ENCODE peak calls at places on chromosome 13, in nine cellular contexts. One of them, this sample, is unnamed.

GRCh38 chr13:49247722-49248432 is at the start of gene CDADC1:
- DNase-seq in SK-N-SH: peak; percentile 88
- DNase-seq in psoas muscle: peak; percentile 99
- DNase-seq in fibroblast of lung: peak; percentile 95
- DNase-seq in epithelial cell of esophagus: peak; percentile 96
- DNase-seq in AG10803: peak; percentile 91
- DNase-seq in pancreas: peak; percentile 98
- DNase-seq in cardiac fibroblast: peak; percentile 97
- DNase-seq in thoracic aorta: peak; percentile 95
- DNase-seq in this sample: peak; percentile 95

GRCh38 chr13:68185767-68186166 is 955.6 kb upstream of the PCDH9 start:
- DNase-seq in SK-N-SH: peak; percentile 49
- DNase-seq in pancreas: no peak
- DNase-seq in epithelial cell of esophagus: peak; percentile 7
- DNase-seq in psoas muscle: no peak
- DNase-seq in cardiac fibroblast: no peak
- DNase-seq in AG10803: no peak
- DNase-seq in thoracic aorta: no peak
- DNase-seq in fibroblast of lung: no peak
- DNase-seq in this sample: peak; percentile 5

GRCh38 chr13:98447881-98448641 is 128.8 kb downstream of the STK24 start:
- DNase-seq in fibroblast of lung: no peak
- DNase-seq in psoas muscle: peak; percentile 67
- DNase-seq in SK-N-SH: peak; percentile 79
- DNase-seq in pancreas: no peak
- DNase-seq in AG10803: peak; percentile 43
- DNase-seq in thoracic aorta: no peak
- DNase-seq in cardiac fibroblast: peak; percentile 33
- DNase-seq in epithelial cell of esophagus: peak; percentile 63
- DNase-seq in this sample: peak; percentile 31

GRCh38 chr13:93284056-93284455 is 57.4 kb downstream of the GPC6 start:
- DNase-seq in cardiac fibroblast: no peak
- DNase-seq in psoas muscle: no peak
- DNase-seq in SK-N-SH: no peak
- DNase-seq in fibroblast of lung: no peak
- DNase-seq in AG10803: no peak
- DNase-seq in epithelial cell of esophagus: no peak
- DNase-seq in thoracic aorta: no peak
- DNase-seq in pancreas: no peak
- DNase-seq in this sample: no peak

GRCh38 chr13:71727036-71727435 is 140.0 kb downstream of the DACH1 start:
- DNase-seq in SK-N-SH: no peak
- DNase-seq in cardiac fibroblast: no peak
- DNase-seq in fibroblast of lung: no peak
- DNase-seq in thoracic aorta: no peak
- DNase-seq in epithelial cell of esophagus: no peak
- DNase-seq in pancreas: no peak
- DNase-seq in AG10803: no peak
- DNase-seq in psoas muscle: no peak
- DNase-seq in this sample: no peak

GRCh38 chr13:51278426-51279130 is 56.4 kb downstream of the FAM124A start:
- DNase-seq in AG10803: no peak
- DNase-seq in thoracic aorta: no peak
- DNase-seq in fibroblast of lung: no peak
- DNase-seq in pancreas: no peak
- DNase-seq in psoas muscle: no peak
- DNase-seq in cardiac fibroblast: no peak
- DNase-seq in epithelial cell of esophagus: no peak
- DNase-seq in SK-N-SH: no peak
- DNase-seq in this sample: no peak

GRCh38 chr13:72864142-72865035 is 82.5 kb downstream of the PIBF1 start:
- DNase-seq in epithelial cell of esophagus: no peak
- DNase-seq in pancreas: no peak
- DNase-seq in thoracic aorta: no peak
- DNase-seq in cardiac fibroblast: peak; percentile 15
- DNase-seq in psoas muscle: no peak
- DNase-seq in fibroblast of lung: peak; percentile 62
- DNase-seq in SK-N-SH: no peak
- DNase-seq in AG10803: peak; percentile 54
- DNase-seq in this sample: peak; percentile 70

GRCh38 chr13:80900557-80900956 is 559.6 kb upstream of the SPRY2 start:
- DNase-seq in pancreas: no peak
- DNase-seq in AG10803: no peak
- DNase-seq in thoracic aorta: no peak
- DNase-seq in SK-N-SH: no peak
- DNase-seq in psoas muscle: no peak
- DNase-seq in epithelial cell of esophagus: no peak
- DNase-seq in fibroblast of lung: no peak
- DNase-seq in cardiac fibroblast: peak; percentile 31
- DNase-seq in this sample: no peak

GRCh38 chr13:38376551-38376950 is 26.9 kb downstream of the UFM1 start:
- DNase-seq in AG10803: peak; percentile 35
- DNase-seq in fibroblast of lung: no peak
- DNase-seq in cardiac fibroblast: no peak
- DNase-seq in epithelial cell of esophagus: no peak
- DNase-seq in thoracic aorta: no peak
- DNase-seq in psoas muscle: no peak
- DNase-seq in SK-N-SH: no peak
- DNase-seq in pancreas: no peak
- DNase-seq in this sample: no peak

GRCh38 chr13:39056018-39056417 is 17.8 kb downstream of the NHLRC3 start:
- DNase-seq in SK-N-SH: no peak
- DNase-seq in psoas muscle: no peak
- DNase-seq in pancreas: no peak
- DNase-seq in cardiac fibroblast: no peak
- DNase-seq in thoracic aorta: no peak
- DNase-seq in epithelial cell of esophagus: no peak
- DNase-seq in AG10803: no peak
- DNase-seq in fibroblast of lung: no peak
- DNase-seq in this sample: no peak

GRCh38 chr13:80040219-80040976 is 300.5 kb downstream of the SPRY2 start:
- DNase-seq in psoas muscle: no peak
- DNase-seq in epithelial cell of esophagus: peak; percentile 98
- DNase-seq in AG10803: peak; percentile 93
- DNase-seq in fibroblast of lung: peak; percentile 100
- DNase-seq in SK-N-SH: no peak
- DNase-seq in pancreas: no peak
- DNase-seq in thoracic aorta: no peak
- DNase-seq in cardiac fibroblast: peak; percentile 98
- DNase-seq in this sample: peak; percentile 100

GRCh38 chr13:90868321-90868920 is 479.1 kb upstream of the MIR17HG start:
- DNase-seq in epithelial cell of esophagus: peak; percentile 37
- DNase-seq in thoracic aorta: no peak
- DNase-seq in psoas muscle: no peak
- DNase-seq in pancreas: no peak
- DNase-seq in fibroblast of lung: peak; percentile 7
- DNase-seq in SK-N-SH: no peak
- DNase-seq in cardiac fibroblast: peak; percentile 61
- DNase-seq in AG10803: peak; percentile 23
- DNase-seq in this sample: peak; percentile 39

GRCh38 chr13:21234537-21234936 is 58.1 kb downstream of the MRPL57 start:
- DNase-seq in epithelial cell of esophagus: no peak
- DNase-seq in thoracic aorta: no peak
- DNase-seq in AG10803: peak; percentile 35
- DNase-seq in psoas muscle: no peak
- DNase-seq in cardiac fibroblast: no peak
- DNase-seq in fibroblast of lung: no peak
- DNase-seq in pancreas: no peak
- DNase-seq in SK-N-SH: peak; percentile 45
- DNase-seq in this sample: no peak
- H3K4me3 ChIP-seq in epithelial cell of esophagus: no peak overlapping the region
- H3K4me3 ChIP-seq in thoracic aorta: peak overlapping the region; percentile 0
- H3K4me3 ChIP-seq in AG10803: no peak overlapping the region
- H3K4me3 ChIP-seq in psoas muscle: no peak overlapping the region
- H3K4me3 ChIP-seq in cardiac fibroblast: no peak overlapping the region
- H3K4me3 ChIP-seq in fibroblast of lung: no peak overlapping the region
- H3K4me3 ChIP-seq in pancreas: no peak overlapping the region
- H3K4me3 ChIP-seq in SK-N-SH: peak overlapping the region; percentile 12
- H3K4me3 ChIP-seq in this sample: no peak overlapping the region

GRCh38 chr13:78595819-78596700 is 7.3 kb downstream of the POU4F1 start:
- DNase-seq in psoas muscle: no peak
- DNase-seq in pancreas: no peak
- DNase-seq in cardiac fibroblast: no peak
- DNase-seq in epithelial cell of esophagus: no peak
- DNase-seq in SK-N-SH: peak; percentile 84
- DNase-seq in AG10803: no peak
- DNase-seq in thoracic aorta: no peak
- DNase-seq in fibroblast of lung: no peak
- DNase-seq in this sample: no peak
- H3K4me3 ChIP-seq in psoas muscle: peak overlapping the region; percentile 46
- H3K4me3 ChIP-seq in pancreas: peak overlapping the region; percentile 13
- H3K4me3 ChIP-seq in cardiac fibroblast: no peak overlapping the region
- H3K4me3 ChIP-seq in epithelial cell of esophagus: no peak overlapping the region
- H3K4me3 ChIP-seq in SK-N-SH: peak overlapping the region; percentile 44
- H3K4me3 ChIP-seq in AG10803: no peak overlapping the region
- H3K4me3 ChIP-seq in thoracic aorta: peak overlapping the region; percentile 58
- H3K4me3 ChIP-seq in fibroblast of lung: no peak overlapping the region
- H3K4me3 ChIP-seq in this sample: no peak overlapping the region

DNA sequence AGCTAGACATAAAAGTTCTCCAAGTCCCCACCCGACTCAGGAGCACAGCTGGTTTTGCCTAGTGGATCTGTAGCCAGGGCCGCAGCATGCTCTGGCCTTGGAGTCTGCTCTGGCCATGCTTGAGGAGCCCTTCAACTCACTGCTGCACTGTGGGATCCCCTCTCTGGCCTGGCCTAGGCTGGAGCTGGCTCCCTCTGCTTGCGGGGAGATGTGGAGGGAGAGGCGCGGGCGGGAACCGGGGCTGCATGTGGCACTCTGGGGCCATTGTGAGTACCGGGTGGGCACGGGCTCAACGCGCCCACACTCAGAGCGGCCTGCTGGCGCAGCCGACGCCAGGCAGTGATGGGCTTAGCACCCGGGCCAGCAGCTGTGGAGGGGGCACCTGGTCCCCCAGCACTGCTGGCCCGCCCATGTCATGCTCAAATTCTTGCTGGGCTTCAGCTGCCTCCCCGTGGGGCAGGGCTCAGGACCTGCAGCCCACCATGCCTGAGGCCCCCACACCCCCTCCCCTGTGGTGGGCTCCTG is 57.0 kb upstream of the ATP12A start:
- DNase-seq in SK-N-SH: no peak
- DNase-seq in thoracic aorta: no peak
- DNase-seq in AG10803: no peak
- DNase-seq in psoas muscle: no peak
- DNase-seq in epithelial cell of esophagus: no peak
- DNase-seq in pancreas: no peak
- DNase-seq in cardiac fibroblast: no peak
- DNase-seq in fibroblast of lung: no peak
- DNase-seq in this sample: no peak
- H3K4me3 ChIP-seq in SK-N-SH: no peak overlapping the region
- H3K4me3 ChIP-seq in thoracic aorta: no peak overlapping the region
- H3K4me3 ChIP-seq in AG10803: no peak overlapping the region
- H3K4me3 ChIP-seq in psoas muscle: no peak overlapping the region
- H3K4me3 ChIP-seq in epithelial cell of esophagus: no peak overlapping the region
- H3K4me3 ChIP-seq in pancreas: no peak overlapping the region
- H3K4me3 ChIP-seq in cardiac fibroblast: no peak overlapping the region
- H3K4me3 ChIP-seq in fibroblast of lung: no peak overlapping the region
- H3K4me3 ChIP-seq in this sample: no peak overlapping the region

GRCh38 chr13:60396008-60396782 is 825 bp upstream of the TDRD3 start:
- DNase-seq in psoas muscle: peak; percentile 95
- DNase-seq in AG10803: peak; percentile 89
- DNase-seq in cardiac fibroblast: peak; percentile 90
- DNase-seq in fibroblast of lung: peak; percentile 91
- DNase-seq in thoracic aorta: peak; percentile 51
- DNase-seq in epithelial cell of esophagus: peak; percentile 96
- DNase-seq in SK-N-SH: peak; percentile 93
- DNase-seq in pancreas: peak; percentile 91
- DNase-seq in this sample: peak; percentile 89

GRCh38 chr13:60396783-60397692 is at the start of gene TDRD3:
- DNase-seq in cardiac fibroblast: peak; percentile 90
- DNase-seq in thoracic aorta: peak; percentile 13
- DNase-seq in fibroblast of lung: peak; percentile 87
- DNase-seq in AG10803: peak; percentile 83
- DNase-seq in psoas muscle: peak; percentile 92
- DNase-seq in pancreas: peak; percentile 85
- DNase-seq in epithelial cell of esophagus: peak; percentile 84
- DNase-seq in SK-N-SH: peak; percentile 90
- DNase-seq in this sample: peak; percentile 84

GRCh38 chr13:60397693-60398437 is 845 bp downstream of the TDRD3 start:
- DNase-seq in epithelial cell of esophagus: peak; percentile 62
- DNase-seq in SK-N-SH: peak; percentile 26
- DNase-seq in fibroblast of lung: peak; percentile 73
- DNase-seq in psoas muscle: peak; percentile 80
- DNase-seq in cardiac fibroblast: peak; percentile 75
- DNase-seq in AG10803: peak; percentile 72
- DNase-seq in pancreas: peak; percentile 67
- DNase-seq in thoracic aorta: no peak
- DNase-seq in this sample: peak; percentile 63

GRCh38 chr13:60386250-60386649 is 10.8 kb upstream of the TDRD3 start:
- DNase-seq in epithelial cell of esophagus: no peak
- DNase-seq in cardiac fibroblast: no peak
- DNase-seq in pancreas: no peak
- DNase-seq in psoas muscle: no peak
- DNase-seq in thoracic aorta: no peak
- DNase-seq in SK-N-SH: no peak
- DNase-seq in fibroblast of lung: no peak
- DNase-seq in AG10803: no peak
- DNase-seq in this sample: no peak

GRCh38 chr13:60392136-60392535 is 4.9 kb upstream of the TDRD3 start:
- DNase-seq in pancreas: no peak
- DNase-seq in fibroblast of lung: no peak
- DNase-seq in AG10803: no peak
- DNase-seq in epithelial cell of esophagus: no peak
- DNase-seq in cardiac fibroblast: no peak
- DNase-seq in thoracic aorta: no peak
- DNase-seq in SK-N-SH: no peak
- DNase-seq in psoas muscle: no peak
- DNase-seq in this sample: no peak
- H3K4me3 ChIP-seq in pancreas: no peak overlapping the region
- H3K4me3 ChIP-seq in fibroblast of lung: no peak overlapping the region
- H3K4me3 ChIP-seq in AG10803: no peak overlapping the region
- H3K4me3 ChIP-seq in epithelial cell of esophagus: no peak overlapping the region
- H3K4me3 ChIP-seq in cardiac fibroblast: no peak overlapping the region
- H3K4me3 ChIP-seq in thoracic aorta: no peak overlapping the region
- H3K4me3 ChIP-seq in SK-N-SH: no peak overlapping the region
- H3K4me3 ChIP-seq in psoas muscle: no peak overlapping the region
- H3K4me3 ChIP-seq in this sample: no peak overlapping the region

DNA sequence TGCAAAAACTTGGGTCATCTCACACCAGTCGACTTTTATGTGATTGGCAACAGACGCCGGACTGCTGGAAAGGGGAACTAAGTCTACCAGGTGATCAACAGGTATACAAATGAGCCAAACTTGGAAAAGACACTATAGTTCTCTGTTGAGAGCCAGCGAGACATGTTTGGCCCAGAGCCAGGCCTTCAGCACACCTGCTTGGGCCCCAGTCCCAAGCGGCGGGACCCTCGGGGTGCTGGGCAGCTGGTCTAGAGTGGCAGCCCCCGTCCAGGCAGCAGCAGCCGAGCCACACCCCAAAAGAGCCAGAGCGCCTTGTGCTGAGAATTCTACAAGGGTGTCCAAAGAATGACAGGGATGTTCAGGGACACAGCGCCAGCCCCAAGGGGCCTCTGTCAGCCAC is 28.0 kb downstream of the NAXD start:
- DNase-seq in thoracic aorta: no peak
- DNase-seq in cardiac fibroblast: no peak
- DNase-seq in epithelial cell of esophagus: no peak
- DNase-seq in SK-N-SH: no peak
- DNase-seq in pancreas: no peak
- DNase-seq in psoas muscle: no peak
- DNase-seq in fibroblast of lung: no peak
- DNase-seq in AG10803: no peak
- DNase-seq in this sample: no peak
- H3K4me3 ChIP-seq in thoracic aorta: no peak overlapping the region
- H3K4me3 ChIP-seq in cardiac fibroblast: no peak overlapping the region
- H3K4me3 ChIP-seq in epithelial cell of esophagus: no peak overlapping the region
- H3K4me3 ChIP-seq in SK-N-SH: no peak overlapping the region
- H3K4me3 ChIP-seq in pancreas: no peak overlapping the region
- H3K4me3 ChIP-seq in psoas muscle: no peak overlapping the region
- H3K4me3 ChIP-seq in fibroblast of lung: no peak overlapping the region
- H3K4me3 ChIP-seq in AG10803: no peak overlapping the region
- H3K4me3 ChIP-seq in this sample: no peak overlapping the region